ENCODE peak calls at places on chromosomes 5 and 9, in six cellular contexts. One of them, this sample, is unnamed.

GRCh38 chr5:139481580-139482049 is 943 bp downstream of the STING1 start:
- DNase-seq in left ventricle myocardium inferior: peak
- DNase-seq in A549: no peak
- DNase-seq in HepG2: no peak
- DNase-seq in psoas muscle: peak
- DNase-seq in fibroblast of mammary gland: peak
- DNase-seq in this sample: no peak

GRCh38 chr5:849651-850301 is 1.0 kb downstream of the ZDHHC11 start:
- DNase-seq in left ventricle myocardium inferior: peak
- DNase-seq in A549: no peak
- DNase-seq in HepG2: peak
- DNase-seq in psoas muscle: peak
- DNase-seq in fibroblast of mammary gland: no peak
- DNase-seq in this sample: no peak

GRCh38 chr5:123124495-123125171 is 35.6 kb downstream of the PRDM6 start:
- DNase-seq in left ventricle myocardium inferior: no peak
- DNase-seq in A549: no peak
- DNase-seq in HepG2: no peak
- DNase-seq in psoas muscle: no peak
- DNase-seq in fibroblast of mammary gland: peak
- DNase-seq in this sample: no peak

GRCh38 chr9:109143881-109144562 is 23.0 kb downstream of the FRRS1L start:
- DNase-seq in left ventricle myocardium inferior: no peak
- DNase-seq in A549: peak
- DNase-seq in HepG2: peak
- DNase-seq in psoas muscle: no peak
- DNase-seq in fibroblast of mammary gland: peak
- DNase-seq in this sample: peak

GRCh38 chr5:121981254-121981653 is 19.5 kb downstream of the SRFBP1 start:
- DNase-seq in left ventricle myocardium inferior: no peak
- DNase-seq in A549: no peak
- DNase-seq in HepG2: no peak
- DNase-seq in psoas muscle: no peak
- DNase-seq in fibroblast of mammary gland: no peak
- DNase-seq in this sample: no peak

GRCh38 chr9:6080154-6080716 is 64.8 kb upstream of the RANBP6 start:
- DNase-seq in left ventricle myocardium inferior: peak
- DNase-seq in A549: peak
- DNase-seq in HepG2: peak
- DNase-seq in psoas muscle: peak
- DNase-seq in fibroblast of mammary gland: peak
- DNase-seq in this sample: peak

GRCh38 chr5:95620870-95621838 is 1.3 kb downstream of the GPR150 start:
- DNase-seq in left ventricle myocardium inferior: peak
- DNase-seq in A549: peak
- DNase-seq in HepG2: no peak
- DNase-seq in psoas muscle: peak
- DNase-seq in fibroblast of mammary gland: no peak
- DNase-seq in this sample: peak

GRCh38 chr5:52693279-52693678 is 94.4 kb upstream of the ITGA1 start:
- DNase-seq in left ventricle myocardium inferior: peak
- DNase-seq in A549: no peak
- DNase-seq in HepG2: peak
- DNase-seq in psoas muscle: peak
- DNase-seq in fibroblast of mammary gland: peak
- DNase-seq in this sample: peak

GRCh38 chr9:22427226-22427880 is 19.3 kb upstream of the DMRTA1 start:
- DNase-seq in left ventricle myocardium inferior: no peak
- DNase-seq in A549: no peak
- DNase-seq in HepG2: no peak
- DNase-seq in psoas muscle: no peak
- DNase-seq in fibroblast of mammary gland: no peak
- DNase-seq in this sample: no peak

GRCh38 chr9:105296889-105297288 is 52.4 kb downstream of the SLC44A1 start:
- DNase-seq in left ventricle myocardium inferior: no peak
- DNase-seq in A549: peak
- DNase-seq in HepG2: peak
- DNase-seq in psoas muscle: no peak
- DNase-seq in fibroblast of mammary gland: peak
- DNase-seq in this sample: no peak

GRCh38 chr9:111482656-111483418 is 1.3 kb downstream of the ECPAS start:
- DNase-seq in left ventricle myocardium inferior: peak
- DNase-seq in A549: peak
- DNase-seq in HepG2: peak
- DNase-seq in psoas muscle: peak
- DNase-seq in fibroblast of mammary gland: peak
- DNase-seq in this sample: no peak

GRCh38 chr5:119323630-119324000 is 32.2 kb upstream of the TNFAIP8 start:
- DNase-seq in left ventricle myocardium inferior: no peak
- DNase-seq in A549: no peak
- DNase-seq in HepG2: no peak
- DNase-seq in psoas muscle: no peak
- DNase-seq in fibroblast of mammary gland: peak
- DNase-seq in this sample: no peak

GRCh38 chr9:89953824-89954223 is 349.0 kb downstream of the GADD45G start:
- DNase-seq in left ventricle myocardium inferior: no peak
- DNase-seq in A549: no peak
- DNase-seq in HepG2: no peak
- DNase-seq in psoas muscle: no peak
- DNase-seq in fibroblast of mammary gland: no peak
- DNase-seq in this sample: no peak

GRCh38 chr9:33884856-33885701 is 68.1 kb downstream of the UBE2R2 start:
- DNase-seq in left ventricle myocardium inferior: no peak
- DNase-seq in A549: no peak
- DNase-seq in HepG2: no peak
- DNase-seq in psoas muscle: no peak
- DNase-seq in fibroblast of mammary gland: peak
- DNase-seq in this sample: no peak

GRCh38 chr5:175829718-175830585 is 41.4 kb upstream of the CPLX2 start:
- DNase-seq in left ventricle myocardium inferior: no peak
- DNase-seq in A549: no peak
- DNase-seq in HepG2: no peak
- DNase-seq in psoas muscle: no peak
- DNase-seq in fibroblast of mammary gland: no peak
- DNase-seq in this sample: no peak

GRCh38 chr5:150353395-150353675 is 4.2 kb upstream of the TCOF1 start:
- DNase-seq in left ventricle myocardium inferior: no peak
- DNase-seq in A549: no peak
- DNase-seq in HepG2: no peak
- DNase-seq in psoas muscle: no peak
- DNase-seq in fibroblast of mammary gland: no peak
- DNase-seq in this sample: no peak

GRCh38 chr9:128992995-128993394 is 35.1 kb downstream of the SH3GLB2 start:
- DNase-seq in left ventricle myocardium inferior: no peak
- DNase-seq in A549: no peak
- DNase-seq in HepG2: no peak
- DNase-seq in psoas muscle: no peak
- DNase-seq in fibroblast of mammary gland: peak
- DNase-seq in this sample: no peak

GRCh38 chr5:633521-633955 is 21.4 kb downstream of the CEP72 start:
- DNase-seq in left ventricle myocardium inferior: no peak
- DNase-seq in A549: no peak
- DNase-seq in HepG2: no peak
- DNase-seq in psoas muscle: peak
- DNase-seq in fibroblast of mammary gland: peak
- DNase-seq in this sample: no peak

GRCh38 chr9:27247756-27248155 is 49.2 kb downstream of the EQTN start:
- DNase-seq in left ventricle myocardium inferior: no peak
- DNase-seq in A549: peak
- DNase-seq in HepG2: peak
- DNase-seq in psoas muscle: no peak
- DNase-seq in fibroblast of mammary gland: peak
- DNase-seq in this sample: peak

GRCh38 chr9:706073-706472 is 135.4 kb upstream of the DMRT1 start:
- DNase-seq in left ventricle myocardium inferior: no peak
- DNase-seq in A549: no peak
- DNase-seq in HepG2: peak
- DNase-seq in psoas muscle: no peak
- DNase-seq in fibroblast of mammary gland: no peak
- DNase-seq in this sample: no peak

GRCh38 chr5:67992919-67993318 is 222.6 kb upstream of the PIK3R1 start:
- DNase-seq in left ventricle myocardium inferior: no peak
- DNase-seq in A549: no peak
- DNase-seq in HepG2: no peak
- DNase-seq in psoas muscle: no peak
- DNase-seq in fibroblast of mammary gland: peak
- DNase-seq in this sample: no peak

GRCh38 chr5:177490992-177491391 is 6.4 kb downstream of the PDLIM7 start:
- DNase-seq in left ventricle myocardium inferior: no peak
- DNase-seq in A549: no peak
- DNase-seq in HepG2: no peak
- DNase-seq in psoas muscle: no peak
- DNase-seq in fibroblast of mammary gland: no peak
- DNase-seq in this sample: no peak
- H3K4me3 ChIP-seq in left ventricle myocardium inferior: no peak
- H3K4me3 ChIP-seq in A549: no peak
- H3K4me3 ChIP-seq in HepG2: no peak
- H3K4me3 ChIP-seq in psoas muscle: no peak
- H3K4me3 ChIP-seq in fibroblast of mammary gland: no peak
- H3K4me3 ChIP-seq in this sample: no peak

GRCh38 chr5:58072202-58072791 is 387.6 kb downstream of the PLK2 start:
- DNase-seq in left ventricle myocardium inferior: no peak
- DNase-seq in A549: no peak
- DNase-seq in HepG2: no peak
- DNase-seq in psoas muscle: no peak
- DNase-seq in fibroblast of mammary gland: no peak
- DNase-seq in this sample: no peak
- H3K4me3 ChIP-seq in left ventricle myocardium inferior: peak
- H3K4me3 ChIP-seq in A549: no peak
- H3K4me3 ChIP-seq in HepG2: no peak
- H3K4me3 ChIP-seq in psoas muscle: no peak
- H3K4me3 ChIP-seq in fibroblast of mammary gland: no peak
- H3K4me3 ChIP-seq in this sample: no peak

DNA sequence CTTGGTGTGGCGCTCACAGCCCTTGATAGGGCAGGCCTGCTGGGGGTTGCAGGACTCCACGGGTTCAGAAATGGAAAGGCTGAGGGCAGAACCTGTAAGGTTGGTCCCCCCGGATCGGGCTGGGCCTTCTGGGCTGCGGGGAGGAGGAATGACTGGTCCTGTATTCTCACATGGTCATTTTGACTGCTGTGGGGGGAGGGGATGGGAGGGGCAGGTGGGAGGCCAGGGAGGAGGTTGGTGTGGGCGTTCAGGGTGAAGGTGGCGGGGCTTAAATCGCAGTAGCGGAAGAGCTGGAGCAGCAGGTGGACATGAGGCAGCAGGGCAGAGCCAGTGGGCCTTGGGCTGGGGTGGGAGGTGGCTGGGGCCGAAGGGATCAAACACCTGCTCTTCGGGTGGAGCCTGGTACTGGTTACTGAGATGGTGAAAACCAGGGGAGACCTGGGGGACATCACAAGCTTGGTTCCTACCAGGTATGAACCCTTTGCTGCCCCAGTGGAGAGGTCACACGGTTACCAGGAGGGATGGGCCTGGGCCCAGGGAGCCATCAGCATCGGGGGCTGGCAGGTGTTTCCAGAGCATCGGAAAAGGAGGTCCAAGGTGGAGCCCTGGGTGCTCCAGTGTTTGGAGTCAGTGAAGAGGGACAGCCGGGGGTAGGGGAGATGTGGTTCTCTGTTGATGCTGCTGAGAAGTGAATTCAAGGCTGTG is 1.8 kb downstream of the MRPS2 start:
- DNase-seq in left ventricle myocardium inferior: no peak
- DNase-seq in A549: no peak
- DNase-seq in HepG2: no peak
- DNase-seq in psoas muscle: no peak
- DNase-seq in fibroblast of mammary gland: no peak
- DNase-seq in this sample: no peak
- H3K4me3 ChIP-seq in left ventricle myocardium inferior: peak
- H3K4me3 ChIP-seq in A549: peak
- H3K4me3 ChIP-seq in HepG2: peak
- H3K4me3 ChIP-seq in psoas muscle: peak
- H3K4me3 ChIP-seq in fibroblast of mammary gland: peak
- H3K4me3 ChIP-seq in this sample: peak

GRCh38 chr9:136664799-136665082 is 2.0 kb downstream of the EGFL7 start:
- DNase-seq in left ventricle myocardium inferior: no peak
- DNase-seq in A549: no peak
- DNase-seq in HepG2: no peak
- DNase-seq in psoas muscle: no peak
- DNase-seq in fibroblast of mammary gland: no peak
- DNase-seq in this sample: no peak

GRCh38 chr9:136666364-136667216 is 3.9 kb downstream of the EGFL7 start:
- DNase-seq in left ventricle myocardium inferior: no peak
- DNase-seq in A549: no peak
- DNase-seq in HepG2: no peak
- DNase-seq in psoas muscle: no peak
- DNase-seq in fibroblast of mammary gland: no peak
- DNase-seq in this sample: no peak

GRCh38 chr9:136665704-136666363 is 3.1 kb downstream of the EGFL7 start:
- DNase-seq in left ventricle myocardium inferior: no peak
- DNase-seq in A549: peak
- DNase-seq in HepG2: no peak
- DNase-seq in psoas muscle: no peak
- DNase-seq in fibroblast of mammary gland: no peak
- DNase-seq in this sample: no peak

GRCh38 chr9:136664000-136664798 is 1.5 kb downstream of the EGFL7 start:
- DNase-seq in left ventricle myocardium inferior: no peak
- DNase-seq in A549: no peak
- DNase-seq in HepG2: no peak
- DNase-seq in psoas muscle: no peak
- DNase-seq in fibroblast of mammary gland: no peak
- DNase-seq in this sample: no peak

GRCh38 chr9:136665111-136665703 is 2.5 kb downstream of the EGFL7 start:
- DNase-seq in left ventricle myocardium inferior: no peak
- DNase-seq in A549: peak
- DNase-seq in HepG2: no peak
- DNase-seq in psoas muscle: no peak
- DNase-seq in fibroblast of mammary gland: no peak
- DNase-seq in this sample: no peak
- H3K4me3 ChIP-seq in left ventricle myocardium inferior: peak
- H3K4me3 ChIP-seq in A549: peak
- H3K4me3 ChIP-seq in HepG2: peak
- H3K4me3 ChIP-seq in psoas muscle: peak
- H3K4me3 ChIP-seq in fibroblast of mammary gland: no peak
- H3K4me3 ChIP-seq in this sample: no peak

This sample was measured in DND-41.